ENCODE peak calls at places on chromosomes 7 and 10, in ten cellular contexts. One of them, this sample, is unnamed. For H3K4me1, the result is how much of the 10 kb centered on the place peaks cover.

GRCh38 chr7:12623885-12624498 is 53.5 kb downstream of the SCIN start:
- DNase-seq in transverse colon: no peak
- DNase-seq in HCT116: peak
- DNase-seq in IMR-90: peak
- DNase-seq in body of pancreas: no peak
- DNase-seq in right lobe of liver: no peak
- DNase-seq in gastrocnemius medialis: no peak
- DNase-seq in ovary: no peak
- DNase-seq in sigmoid colon: no peak
- DNase-seq in K562: peak
- DNase-seq in this sample: no peak

GRCh38 chr10:29191674-29192073 is 97.2 kb upstream of the LYZL1 start:
- DNase-seq in K562: no peak
- DNase-seq in IMR-90: peak
- DNase-seq in ovary: no peak
- DNase-seq in sigmoid colon: no peak
- DNase-seq in gastrocnemius medialis: no peak
- DNase-seq in HCT116: no peak
- DNase-seq in transverse colon: no peak
- DNase-seq in right lobe of liver: no peak
- DNase-seq in body of pancreas: no peak
- DNase-seq in this sample: no peak

GRCh38 chr10:101778781-101779543 is 3.0 kb upstream of the FGF8 start:
- DNase-seq in IMR-90: no peak
- DNase-seq in body of pancreas: peak
- DNase-seq in sigmoid colon: peak
- DNase-seq in right lobe of liver: no peak
- DNase-seq in transverse colon: peak
- DNase-seq in ovary: no peak
- DNase-seq in HCT116: no peak
- DNase-seq in gastrocnemius medialis: no peak
- DNase-seq in K562: peak
- DNase-seq in this sample: no peak

GRCh38 chr10:35824704-35825103 is 182.6 kb upstream of the FZD8 start:
- DNase-seq in K562: no peak
- DNase-seq in HCT116: no peak
- DNase-seq in sigmoid colon: no peak
- DNase-seq in ovary: no peak
- DNase-seq in gastrocnemius medialis: no peak
- DNase-seq in right lobe of liver: no peak
- DNase-seq in IMR-90: no peak
- DNase-seq in transverse colon: no peak
- DNase-seq in body of pancreas: no peak
- DNase-seq in this sample: peak

GRCh38 chr7:133858311-133858710 is 268.8 kb upstream of the LRGUK start:
- DNase-seq in K562: no peak
- DNase-seq in gastrocnemius medialis: no peak
- DNase-seq in right lobe of liver: no peak
- DNase-seq in sigmoid colon: no peak
- DNase-seq in body of pancreas: no peak
- DNase-seq in IMR-90: no peak
- DNase-seq in ovary: no peak
- DNase-seq in transverse colon: no peak
- DNase-seq in HCT116: no peak
- DNase-seq in this sample: no peak

GRCh38 chr10:23158370-23158769 is 33.7 kb upstream of the PTF1A start:
- DNase-seq in transverse colon: peak
- DNase-seq in ovary: no peak
- DNase-seq in K562: peak
- DNase-seq in gastrocnemius medialis: no peak
- DNase-seq in HCT116: peak
- DNase-seq in IMR-90: peak
- DNase-seq in body of pancreas: peak
- DNase-seq in right lobe of liver: no peak
- DNase-seq in sigmoid colon: no peak
- DNase-seq in this sample: no peak

GRCh38 chr7:99693427-99694200 is 13.8 kb upstream of the CYP3A5 start:
- DNase-seq in sigmoid colon: no peak
- DNase-seq in right lobe of liver: peak
- DNase-seq in K562: peak
- DNase-seq in gastrocnemius medialis: no peak
- DNase-seq in body of pancreas: peak
- DNase-seq in ovary: no peak
- DNase-seq in IMR-90: no peak
- DNase-seq in transverse colon: peak
- DNase-seq in HCT116: no peak
- DNase-seq in this sample: no peak

GRCh38 chr10:11610151-11610854 is 1.1 kb downstream of the USP6NL start:
- DNase-seq in gastrocnemius medialis: no peak
- DNase-seq in IMR-90: no peak
- DNase-seq in transverse colon: no peak
- DNase-seq in K562: no peak
- DNase-seq in right lobe of liver: no peak
- DNase-seq in sigmoid colon: no peak
- DNase-seq in ovary: no peak
- DNase-seq in HCT116: no peak
- DNase-seq in body of pancreas: no peak
- DNase-seq in this sample: no peak

GRCh38 chr10:69086131-69086530 is 1.8 kb upstream of the SRGN start:
- DNase-seq in HCT116: no peak
- DNase-seq in ovary: no peak
- DNase-seq in IMR-90: no peak
- DNase-seq in transverse colon: no peak
- DNase-seq in right lobe of liver: no peak
- DNase-seq in sigmoid colon: no peak
- DNase-seq in K562: peak
- DNase-seq in gastrocnemius medialis: no peak
- DNase-seq in body of pancreas: no peak
- DNase-seq in this sample: no peak

GRCh38 chr10:126839094-126839761 is 66.0 kb upstream of the DOCK1 start:
- DNase-seq in HCT116: no peak
- DNase-seq in IMR-90: no peak
- DNase-seq in body of pancreas: peak
- DNase-seq in ovary: no peak
- DNase-seq in right lobe of liver: no peak
- DNase-seq in gastrocnemius medialis: no peak
- DNase-seq in sigmoid colon: no peak
- DNase-seq in transverse colon: peak
- DNase-seq in K562: no peak
- DNase-seq in this sample: no peak

GRCh38 chr10:5614081-5614721 is 52.2 kb downstream of the ASB13 start:
- DNase-seq in IMR-90: peak
- DNase-seq in sigmoid colon: no peak
- DNase-seq in HCT116: no peak
- DNase-seq in ovary: no peak
- DNase-seq in gastrocnemius medialis: no peak
- DNase-seq in body of pancreas: no peak
- DNase-seq in K562: no peak
- DNase-seq in transverse colon: no peak
- DNase-seq in right lobe of liver: no peak
- DNase-seq in this sample: no peak

GRCh38 chr10:68083953-68084352 is 8.9 kb upstream of the HERC4 start:
- DNase-seq in gastrocnemius medialis: no peak
- DNase-seq in ovary: no peak
- DNase-seq in right lobe of liver: no peak
- DNase-seq in HCT116: no peak
- DNase-seq in K562: no peak
- DNase-seq in transverse colon: no peak
- DNase-seq in body of pancreas: no peak
- DNase-seq in IMR-90: no peak
- DNase-seq in sigmoid colon: no peak
- DNase-seq in this sample: no peak
- H3K4me1 ChIP-seq in gastrocnemius medialis: under half
- H3K4me1 ChIP-seq in ovary: under half
- H3K4me1 ChIP-seq in right lobe of liver: under half
- H3K4me1 ChIP-seq in HCT116: under half
- H3K4me1 ChIP-seq in K562: under half
- H3K4me1 ChIP-seq in transverse colon: under half
- H3K4me1 ChIP-seq in body of pancreas: under half
- H3K4me1 ChIP-seq in IMR-90: under half
- H3K4me1 ChIP-seq in sigmoid colon: under half
- H3K4me1 ChIP-seq in this sample: under half

DNA sequence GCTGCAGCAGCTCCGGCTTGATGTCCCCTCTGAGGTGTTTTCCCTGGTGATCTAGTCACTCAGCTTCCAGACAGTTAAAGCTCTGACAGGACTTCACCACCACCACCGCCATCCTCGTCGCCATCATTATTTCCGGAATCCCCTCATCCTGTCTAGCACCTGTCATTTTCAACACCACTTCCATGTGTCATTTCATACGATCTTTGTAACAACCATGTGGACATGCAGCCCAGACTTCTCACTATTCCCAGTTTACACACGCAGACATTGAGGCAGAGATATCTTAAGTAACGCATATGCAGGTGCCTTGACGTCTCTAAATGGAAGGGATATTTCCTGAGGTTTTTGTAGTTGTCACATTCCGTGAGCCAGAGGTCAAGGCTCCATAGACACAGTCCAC is 530.6 kb upstream of the FOXK1 start:
- DNase-seq in gastrocnemius medialis: no peak
- DNase-seq in sigmoid colon: no peak
- DNase-seq in body of pancreas: no peak
- DNase-seq in ovary: no peak
- DNase-seq in right lobe of liver: no peak
- DNase-seq in HCT116: no peak
- DNase-seq in transverse colon: no peak
- DNase-seq in IMR-90: no peak
- DNase-seq in K562: no peak
- DNase-seq in this sample: no peak
- H3K27ac ChIP-seq in gastrocnemius medialis: no peak
- H3K27ac ChIP-seq in sigmoid colon: no peak
- H3K27ac ChIP-seq in body of pancreas: peak
- H3K27ac ChIP-seq in ovary: no peak
- H3K27ac ChIP-seq in right lobe of liver: no peak
- H3K27ac ChIP-seq in HCT116: no peak
- H3K27ac ChIP-seq in transverse colon: no peak
- H3K27ac ChIP-seq in IMR-90: no peak
- H3K27ac ChIP-seq in K562: no peak
- H3K27ac ChIP-seq in this sample: no peak

GRCh38 chr10:63265646-63266207 is 132.6 kb downstream of the NRBF2 start:
- DNase-seq in gastrocnemius medialis: no peak
- DNase-seq in body of pancreas: no peak
- DNase-seq in sigmoid colon: no peak
- DNase-seq in K562: no peak
- DNase-seq in IMR-90: no peak
- DNase-seq in HCT116: no peak
- DNase-seq in ovary: no peak
- DNase-seq in transverse colon: no peak
- DNase-seq in right lobe of liver: no peak
- DNase-seq in this sample: no peak

GRCh38 chr10:63266337-63267327 is 133.5 kb downstream of the NRBF2 start:
- DNase-seq in transverse colon: no peak
- DNase-seq in IMR-90: no peak
- DNase-seq in right lobe of liver: no peak
- DNase-seq in gastrocnemius medialis: no peak
- DNase-seq in body of pancreas: no peak
- DNase-seq in HCT116: no peak
- DNase-seq in K562: no peak
- DNase-seq in ovary: no peak
- DNase-seq in sigmoid colon: no peak
- DNase-seq in this sample: no peak

GRCh38 chr10:63267414-63268138 is 134.4 kb downstream of the NRBF2 start:
- DNase-seq in body of pancreas: no peak
- DNase-seq in IMR-90: peak
- DNase-seq in HCT116: peak
- DNase-seq in right lobe of liver: no peak
- DNase-seq in sigmoid colon: no peak
- DNase-seq in transverse colon: no peak
- DNase-seq in ovary: no peak
- DNase-seq in K562: peak
- DNase-seq in gastrocnemius medialis: no peak
- DNase-seq in this sample: no peak

GRCh38 chr10:63268139-63268797 is 135.1 kb downstream of the NRBF2 start:
- DNase-seq in IMR-90: peak
- DNase-seq in body of pancreas: no peak
- DNase-seq in transverse colon: no peak
- DNase-seq in K562: peak
- DNase-seq in right lobe of liver: no peak
- DNase-seq in HCT116: no peak
- DNase-seq in gastrocnemius medialis: no peak
- DNase-seq in sigmoid colon: no peak
- DNase-seq in ovary: no peak
- DNase-seq in this sample: no peak

DNA sequence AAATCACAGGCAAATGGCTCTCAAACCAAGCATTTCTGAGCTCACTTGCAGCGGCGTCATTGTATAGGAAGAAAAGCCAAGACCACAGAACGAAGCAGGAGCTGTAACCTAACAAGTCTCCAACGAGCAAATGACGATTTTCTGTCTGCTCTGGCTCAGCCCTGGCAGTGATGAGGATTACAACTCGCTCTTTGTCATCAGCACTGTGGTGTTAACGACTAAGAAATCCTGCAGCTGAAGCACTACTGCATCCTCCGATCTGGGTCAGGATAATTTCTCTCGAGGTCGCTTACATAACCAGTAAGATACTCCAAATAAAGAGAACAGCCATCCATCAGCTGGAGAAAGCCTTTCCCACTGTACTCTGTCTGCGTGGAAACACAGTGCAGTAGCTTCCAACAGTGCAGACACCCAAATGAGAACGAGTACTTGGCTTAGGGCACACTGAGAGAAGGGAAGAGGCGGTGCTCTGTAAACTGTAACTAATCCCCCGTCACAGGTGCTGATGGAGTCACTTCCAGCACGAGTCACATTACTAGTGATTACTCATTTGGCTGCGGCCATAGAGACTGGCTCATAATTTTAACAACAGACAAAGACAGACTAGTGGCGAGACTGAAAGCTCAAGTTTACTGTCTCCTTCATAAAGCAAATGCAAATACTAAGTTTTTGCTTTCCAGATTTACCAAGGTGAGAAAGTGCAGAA is 135.8 kb downstream of the NRBF2 start:
- DNase-seq in sigmoid colon: peak
- DNase-seq in HCT116: peak
- DNase-seq in transverse colon: peak
- DNase-seq in right lobe of liver: peak
- DNase-seq in K562: peak
- DNase-seq in gastrocnemius medialis: peak
- DNase-seq in IMR-90: peak
- DNase-seq in ovary: peak
- DNase-seq in body of pancreas: peak
- DNase-seq in this sample: peak
- TF ChIP-seq POLR2A in sigmoid colon: peak
- TF ChIP-seq POLR2A in HCT116: peak
- TF ChIP-seq POLR2A in transverse colon: peak
- TF ChIP-seq POLR2A in right lobe of liver: peak
- TF ChIP-seq POLR2A in K562: peak
- TF ChIP-seq POLR2A in gastrocnemius medialis: peak
- TF ChIP-seq POLR2A in IMR-90: peak
- TF ChIP-seq POLR2A in ovary: peak
- TF ChIP-seq POLR2A in body of pancreas: peak
- TF ChIP-seq POLR2A in this sample: peak

DNA sequence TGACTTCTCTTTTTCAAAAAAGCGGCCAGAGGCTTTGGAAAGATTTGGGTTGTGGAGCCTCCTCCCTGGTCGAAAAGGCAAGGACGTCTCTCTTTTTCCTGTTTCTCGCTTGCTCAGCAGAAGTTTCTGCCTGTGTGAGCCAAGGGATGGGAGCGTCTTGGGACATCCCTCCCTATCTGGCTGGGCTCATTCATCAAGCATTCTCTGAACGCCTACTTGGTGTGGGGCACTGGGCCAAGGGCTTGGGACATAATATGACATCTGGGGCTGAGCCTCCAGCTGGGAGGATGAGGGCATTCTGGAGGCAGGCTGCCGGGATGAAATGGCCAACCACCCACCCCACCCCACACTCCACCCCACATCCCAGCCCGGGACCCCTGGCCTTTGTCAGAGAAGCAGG is 120.9 kb downstream of the C10orf105 start:
- DNase-seq in HCT116: no peak
- DNase-seq in K562: no peak
- DNase-seq in sigmoid colon: peak
- DNase-seq in gastrocnemius medialis: peak
- DNase-seq in IMR-90: no peak
- DNase-seq in body of pancreas: peak
- DNase-seq in right lobe of liver: peak
- DNase-seq in ovary: peak
- DNase-seq in transverse colon: peak
- DNase-seq in this sample: peak
- H3K4me1 ChIP-seq in HCT116: under half
- H3K4me1 ChIP-seq in K562: under half
- H3K4me1 ChIP-seq in sigmoid colon: under half
- H3K4me1 ChIP-seq in gastrocnemius medialis: under half
- H3K4me1 ChIP-seq in IMR-90: under half
- H3K4me1 ChIP-seq in body of pancreas: under half
- H3K4me1 ChIP-seq in right lobe of liver: under half
- H3K4me1 ChIP-seq in ovary: under half
- H3K4me1 ChIP-seq in transverse colon: under half
- H3K4me1 ChIP-seq in this sample: under half

This sample was measured in tibial nerve.